ENCODE peak calls at places on chromosomes 12 and 14, in nine cellular contexts. One of them, this sample, is unnamed.

GRCh38 chr12:26238341-26239126 is 43.2 kb downstream of the SSPN start:
- DNase-seq in pancreas: no peak
- DNase-seq in midbrain: no peak
- DNase-seq in NCI-H1436 treated with DMSO at 0.1 percent for 48 hours: no peak
- DNase-seq in dorsolateral prefrontal cortex: no peak
- DNase-seq in NCI-H69: no peak
- DNase-seq in GM12865: no peak
- DNase-seq in iPS-NIHi11: no peak
- DNase-seq in COR-L47: no peak
- DNase-seq in this sample: no peak

GRCh38 chr12:93274937-93275336 is 102.8 kb upstream of the NUDT4 start:
- DNase-seq in pancreas: no peak
- DNase-seq in midbrain: no peak
- DNase-seq in NCI-H1436 treated with DMSO at 0.1 percent for 48 hours: no peak
- DNase-seq in dorsolateral prefrontal cortex: no peak
- DNase-seq in NCI-H69: no peak
- DNase-seq in GM12865: no peak
- DNase-seq in iPS-NIHi11: no peak
- DNase-seq in COR-L47: no peak
- DNase-seq in this sample: no peak

GRCh38 chr14:70254476-70254961 is 65.8 kb upstream of the SLC8A3 start:
- DNase-seq in pancreas: peak; percentile 84
- DNase-seq in midbrain: no peak
- DNase-seq in NCI-H1436 treated with DMSO at 0.1 percent for 48 hours: no peak
- DNase-seq in dorsolateral prefrontal cortex: no peak
- DNase-seq in NCI-H69: peak; percentile 79
- DNase-seq in GM12865: peak; percentile 73
- DNase-seq in iPS-NIHi11: peak; percentile 43
- DNase-seq in COR-L47: peak; percentile 59
- DNase-seq in this sample: peak; percentile 25

GRCh38 chr12:1054103-1054838 is 63.2 kb downstream of the ERC1 start:
- DNase-seq in pancreas: no peak
- DNase-seq in midbrain: peak; percentile 52
- DNase-seq in NCI-H1436 treated with DMSO at 0.1 percent for 48 hours: no peak
- DNase-seq in dorsolateral prefrontal cortex: peak; percentile 42
- DNase-seq in NCI-H69: peak; percentile 70
- DNase-seq in GM12865: no peak
- DNase-seq in iPS-NIHi11: no peak
- DNase-seq in COR-L47: peak; percentile 38
- DNase-seq in this sample: no peak

GRCh38 chr14:98925362-98926040 is 346.5 kb downstream of the BCL11B start:
- DNase-seq in pancreas: no peak
- DNase-seq in midbrain: no peak
- DNase-seq in NCI-H1436 treated with DMSO at 0.1 percent for 48 hours: no peak
- DNase-seq in dorsolateral prefrontal cortex: peak; percentile 4
- DNase-seq in NCI-H69: no peak
- DNase-seq in GM12865: peak; percentile 5
- DNase-seq in iPS-NIHi11: no peak
- DNase-seq in COR-L47: no peak
- DNase-seq in this sample: no peak

GRCh38 chr12:40727774-40728483 is 35.7 kb downstream of the CNTN1 start:
- DNase-seq in pancreas: no peak
- DNase-seq in midbrain: no peak
- DNase-seq in NCI-H1436 treated with DMSO at 0.1 percent for 48 hours: no peak
- DNase-seq in dorsolateral prefrontal cortex: no peak
- DNase-seq in NCI-H69: peak; percentile 76
- DNase-seq in GM12865: no peak
- DNase-seq in iPS-NIHi11: no peak
- DNase-seq in COR-L47: no peak
- DNase-seq in this sample: no peak

GRCh38 chr12:50111417-50111692 is 681 bp upstream of the COX14 start:
- DNase-seq in pancreas: no peak
- DNase-seq in midbrain: peak; percentile 72
- DNase-seq in NCI-H1436 treated with DMSO at 0.1 percent for 48 hours: no peak
- DNase-seq in dorsolateral prefrontal cortex: no peak
- DNase-seq in NCI-H69: no peak
- DNase-seq in GM12865: no peak
- DNase-seq in iPS-NIHi11: no peak
- DNase-seq in COR-L47: no peak
- DNase-seq in this sample: no peak

GRCh38 chr14:93916476-93916875 is 10.7 kb upstream of the FAM181A start:
- DNase-seq in pancreas: no peak
- DNase-seq in midbrain: no peak
- DNase-seq in NCI-H1436 treated with DMSO at 0.1 percent for 48 hours: no peak
- DNase-seq in dorsolateral prefrontal cortex: no peak
- DNase-seq in NCI-H69: no peak
- DNase-seq in GM12865: no peak
- DNase-seq in iPS-NIHi11: no peak
- DNase-seq in COR-L47: no peak
- DNase-seq in this sample: no peak

GRCh38 chr14:37122288-37122687 is 50.1 kb downstream of the SLC25A21 start:
- DNase-seq in pancreas: no peak
- DNase-seq in midbrain: no peak
- DNase-seq in NCI-H1436 treated with DMSO at 0.1 percent for 48 hours: no peak
- DNase-seq in dorsolateral prefrontal cortex: no peak
- DNase-seq in NCI-H69: peak; percentile 77
- DNase-seq in GM12865: no peak
- DNase-seq in iPS-NIHi11: peak; percentile 5
- DNase-seq in COR-L47: no peak
- DNase-seq in this sample: no peak

GRCh38 chr12:130556486-130557055 is 159.5 kb downstream of the RIMBP2 start:
- DNase-seq in pancreas: no peak
- DNase-seq in midbrain: no peak
- DNase-seq in NCI-H1436 treated with DMSO at 0.1 percent for 48 hours: no peak
- DNase-seq in dorsolateral prefrontal cortex: no peak
- DNase-seq in NCI-H69: no peak
- DNase-seq in GM12865: no peak
- DNase-seq in iPS-NIHi11: no peak
- DNase-seq in COR-L47: no peak
- DNase-seq in this sample: no peak

GRCh38 chr14:104514156-104514848 is 65.3 kb upstream of the C14orf180 start:
- DNase-seq in pancreas: peak; percentile 32
- DNase-seq in midbrain: no peak
- DNase-seq in NCI-H1436 treated with DMSO at 0.1 percent for 48 hours: no peak
- DNase-seq in dorsolateral prefrontal cortex: no peak
- DNase-seq in NCI-H69: no peak
- DNase-seq in GM12865: no peak
- DNase-seq in iPS-NIHi11: no peak
- DNase-seq in COR-L47: peak; percentile 17
- DNase-seq in this sample: no peak

GRCh38 chr12:111443586-111443985 is 37.9 kb downstream of the SH2B3 start:
- DNase-seq in pancreas: peak; percentile 70
- DNase-seq in midbrain: no peak
- DNase-seq in NCI-H1436 treated with DMSO at 0.1 percent for 48 hours: no peak
- DNase-seq in dorsolateral prefrontal cortex: no peak
- DNase-seq in NCI-H69: no peak
- DNase-seq in GM12865: peak; percentile 59
- DNase-seq in iPS-NIHi11: no peak
- DNase-seq in COR-L47: no peak
- DNase-seq in this sample: peak; percentile 79

GRCh38 chr14:52551696-52552062 is 626 bp downstream of the TXNDC16 start:
- DNase-seq in pancreas: no peak
- DNase-seq in midbrain: peak; percentile 50
- DNase-seq in NCI-H1436 treated with DMSO at 0.1 percent for 48 hours: peak; percentile 20
- DNase-seq in dorsolateral prefrontal cortex: peak; percentile 34
- DNase-seq in NCI-H69: peak; percentile 78
- DNase-seq in GM12865: peak; percentile 32
- DNase-seq in iPS-NIHi11: no peak
- DNase-seq in COR-L47: no peak
- DNase-seq in this sample: no peak

GRCh38 chr12:93925585-93925984 is 222.8 kb upstream of the PLXNC1 start:
- DNase-seq in pancreas: no peak
- DNase-seq in midbrain: no peak
- DNase-seq in NCI-H1436 treated with DMSO at 0.1 percent for 48 hours: no peak
- DNase-seq in dorsolateral prefrontal cortex: no peak
- DNase-seq in NCI-H69: no peak
- DNase-seq in GM12865: no peak
- DNase-seq in iPS-NIHi11: no peak
- DNase-seq in COR-L47: no peak
- DNase-seq in this sample: no peak

GRCh38 chr14:86935241-86935640 is 1057.7 kb downstream of the GALC start:
- DNase-seq in pancreas: no peak
- DNase-seq in midbrain: no peak
- DNase-seq in NCI-H1436 treated with DMSO at 0.1 percent for 48 hours: no peak
- DNase-seq in dorsolateral prefrontal cortex: no peak
- DNase-seq in NCI-H69: no peak
- DNase-seq in GM12865: no peak
- DNase-seq in iPS-NIHi11: no peak
- DNase-seq in COR-L47: no peak
- DNase-seq in this sample: no peak